ENCODE peak calls at places on chromosomes 13 and 19, in nine cellular contexts. One of them, this sample, is unnamed.

GRCh38 chr19:8113017-8113416 is 36.4 kb downstream of the FBN3 start:
- DNase-seq in GM12891: no peak
- DNase-seq in cardiac muscle cell: no peak
- DNase-seq in GM04503: no peak
- DNase-seq in activated CD4-positive, alpha-beta T cell treated with anti-CD3 and anti-CD28 coated beads for 1 hour: no peak
- DNase-seq in activated naive CD8-positive, alpha-beta T cell treated with anti-CD3 and anti-CD28 coated beads for 36 hours: no peak
- DNase-seq in HEK293T: no peak
- DNase-seq in neural crest cell: no peak
- DNase-seq in choroid plexus epithelial cell: no peak
- DNase-seq in this sample: peak

GRCh38 chr13:51632643-51633357 is 48.5 kb downstream of the WDFY2 start:
- DNase-seq in GM12891: no peak
- DNase-seq in cardiac muscle cell: no peak
- DNase-seq in GM04503: no peak
- DNase-seq in activated CD4-positive, alpha-beta T cell treated with anti-CD3 and anti-CD28 coated beads for 1 hour: no peak
- DNase-seq in activated naive CD8-positive, alpha-beta T cell treated with anti-CD3 and anti-CD28 coated beads for 36 hours: no peak
- DNase-seq in HEK293T: no peak
- DNase-seq in neural crest cell: peak
- DNase-seq in choroid plexus epithelial cell: no peak
- DNase-seq in this sample: no peak

GRCh38 chr13:101919541-101920306 is 467.2 kb downstream of the ITGBL1 start:
- DNase-seq in GM12891: no peak
- DNase-seq in cardiac muscle cell: peak
- DNase-seq in GM04503: no peak
- DNase-seq in activated CD4-positive, alpha-beta T cell treated with anti-CD3 and anti-CD28 coated beads for 1 hour: no peak
- DNase-seq in activated naive CD8-positive, alpha-beta T cell treated with anti-CD3 and anti-CD28 coated beads for 36 hours: no peak
- DNase-seq in HEK293T: no peak
- DNase-seq in neural crest cell: peak
- DNase-seq in choroid plexus epithelial cell: peak
- DNase-seq in this sample: peak

GRCh38 chr13:104422668-104423067 is 1356.5 kb upstream of the SLC10A2 start:
- DNase-seq in GM12891: no peak
- DNase-seq in cardiac muscle cell: no peak
- DNase-seq in GM04503: no peak
- DNase-seq in activated CD4-positive, alpha-beta T cell treated with anti-CD3 and anti-CD28 coated beads for 1 hour: no peak
- DNase-seq in activated naive CD8-positive, alpha-beta T cell treated with anti-CD3 and anti-CD28 coated beads for 36 hours: no peak
- DNase-seq in HEK293T: no peak
- DNase-seq in neural crest cell: no peak
- DNase-seq in choroid plexus epithelial cell: no peak
- DNase-seq in this sample: no peak

GRCh38 chr19:9323557-9323918 is 441 bp upstream of the ZNF559 start:
- DNase-seq in GM12891: peak
- DNase-seq in cardiac muscle cell: peak
- DNase-seq in GM04503: peak
- DNase-seq in activated CD4-positive, alpha-beta T cell treated with anti-CD3 and anti-CD28 coated beads for 1 hour: no peak
- DNase-seq in activated naive CD8-positive, alpha-beta T cell treated with anti-CD3 and anti-CD28 coated beads for 36 hours: peak
- DNase-seq in HEK293T: peak
- DNase-seq in neural crest cell: no peak
- DNase-seq in choroid plexus epithelial cell: peak
- DNase-seq in this sample: peak

GRCh38 chr19:13051581-13052165 is 51.0 kb downstream of the LYL1 start:
- DNase-seq in GM12891: no peak
- DNase-seq in cardiac muscle cell: peak
- DNase-seq in GM04503: no peak
- DNase-seq in activated CD4-positive, alpha-beta T cell treated with anti-CD3 and anti-CD28 coated beads for 1 hour: no peak
- DNase-seq in activated naive CD8-positive, alpha-beta T cell treated with anti-CD3 and anti-CD28 coated beads for 36 hours: peak
- DNase-seq in HEK293T: peak
- DNase-seq in neural crest cell: peak
- DNase-seq in choroid plexus epithelial cell: peak
- DNase-seq in this sample: peak

GRCh38 chr19:33962161-33962560 is 165.5 kb downstream of the KCTD15 start:
- DNase-seq in GM12891: no peak
- DNase-seq in cardiac muscle cell: no peak
- DNase-seq in GM04503: no peak
- DNase-seq in activated CD4-positive, alpha-beta T cell treated with anti-CD3 and anti-CD28 coated beads for 1 hour: no peak
- DNase-seq in activated naive CD8-positive, alpha-beta T cell treated with anti-CD3 and anti-CD28 coated beads for 36 hours: no peak
- DNase-seq in HEK293T: no peak
- DNase-seq in neural crest cell: no peak
- DNase-seq in choroid plexus epithelial cell: no peak
- DNase-seq in this sample: no peak

GRCh38 chr19:3902317-3902973 is 22.0 kb downstream of the ATCAY start:
- DNase-seq in GM12891: no peak
- DNase-seq in cardiac muscle cell: no peak
- DNase-seq in GM04503: no peak
- DNase-seq in activated CD4-positive, alpha-beta T cell treated with anti-CD3 and anti-CD28 coated beads for 1 hour: no peak
- DNase-seq in activated naive CD8-positive, alpha-beta T cell treated with anti-CD3 and anti-CD28 coated beads for 36 hours: no peak
- DNase-seq in HEK293T: no peak
- DNase-seq in neural crest cell: no peak
- DNase-seq in choroid plexus epithelial cell: no peak
- DNase-seq in this sample: no peak

GRCh38 chr19:56120002-56120370 is 1.1 kb downstream of the ZNF787 start:
- DNase-seq in GM12891: no peak
- DNase-seq in cardiac muscle cell: no peak
- DNase-seq in GM04503: no peak
- DNase-seq in activated CD4-positive, alpha-beta T cell treated with anti-CD3 and anti-CD28 coated beads for 1 hour: no peak
- DNase-seq in activated naive CD8-positive, alpha-beta T cell treated with anti-CD3 and anti-CD28 coated beads for 36 hours: no peak
- DNase-seq in HEK293T: no peak
- DNase-seq in neural crest cell: no peak
- DNase-seq in choroid plexus epithelial cell: no peak
- DNase-seq in this sample: no peak

GRCh38 chr19:43782689-43783231 is 2.0 kb upstream of the KCNN4 start:
- DNase-seq in GM12891: no peak
- DNase-seq in cardiac muscle cell: no peak
- DNase-seq in GM04503: no peak
- DNase-seq in activated CD4-positive, alpha-beta T cell treated with anti-CD3 and anti-CD28 coated beads for 1 hour: no peak
- DNase-seq in activated naive CD8-positive, alpha-beta T cell treated with anti-CD3 and anti-CD28 coated beads for 36 hours: no peak
- DNase-seq in HEK293T: no peak
- DNase-seq in neural crest cell: no peak
- DNase-seq in choroid plexus epithelial cell: no peak
- DNase-seq in this sample: no peak

GRCh38 chr19:31693131-31693700 is 344.0 kb upstream of the TSHZ3 start:
- DNase-seq in GM12891: no peak
- DNase-seq in cardiac muscle cell: no peak
- DNase-seq in GM04503: no peak
- DNase-seq in activated CD4-positive, alpha-beta T cell treated with anti-CD3 and anti-CD28 coated beads for 1 hour: no peak
- DNase-seq in activated naive CD8-positive, alpha-beta T cell treated with anti-CD3 and anti-CD28 coated beads for 36 hours: no peak
- DNase-seq in HEK293T: no peak
- DNase-seq in neural crest cell: no peak
- DNase-seq in choroid plexus epithelial cell: no peak
- DNase-seq in this sample: no peak

GRCh38 chr13:63092461-63092860 is 1676.8 kb upstream of the PCDH20 start:
- DNase-seq in GM12891: no peak
- DNase-seq in cardiac muscle cell: no peak
- DNase-seq in GM04503: no peak
- DNase-seq in activated CD4-positive, alpha-beta T cell treated with anti-CD3 and anti-CD28 coated beads for 1 hour: no peak
- DNase-seq in activated naive CD8-positive, alpha-beta T cell treated with anti-CD3 and anti-CD28 coated beads for 36 hours: no peak
- DNase-seq in HEK293T: no peak
- DNase-seq in neural crest cell: no peak
- DNase-seq in choroid plexus epithelial cell: peak
- DNase-seq in this sample: no peak

GRCh38 chr19:32809254-32809653 is 60.3 kb downstream of the SLC7A9 start:
- DNase-seq in GM12891: no peak
- DNase-seq in cardiac muscle cell: no peak
- DNase-seq in GM04503: no peak
- DNase-seq in activated CD4-positive, alpha-beta T cell treated with anti-CD3 and anti-CD28 coated beads for 1 hour: no peak
- DNase-seq in activated naive CD8-positive, alpha-beta T cell treated with anti-CD3 and anti-CD28 coated beads for 36 hours: no peak
- DNase-seq in HEK293T: no peak
- DNase-seq in neural crest cell: no peak
- DNase-seq in choroid plexus epithelial cell: no peak
- DNase-seq in this sample: no peak

This sample was measured in fibroblast of villous mesenchyme.